ENCODE peak calls at places on chromosome 15, in five cellular contexts. F is IMR-90, A is trophoblast cell, X is H1, W is mesenchymal stem cell. R is an unnamed sample.

GRCh38 chr15:93265046-93265658 is 176.1 kb upstream of the RGMA start:
- DNase-seq in A (no peak), F (no peak), W (no peak), X (no peak), R (no peak)

GRCh38 chr15:89812126-89812846 is 2.4 kb downstream of the ANPEP start:
- DNase-seq in X (no peak), F (no peak), W (no peak), A (no peak), R (no peak)

GRCh38 chr15:51681303-51681963 is at the start of gene SCG3:
- DNase-seq in W (peak; percentile 72), A (peak; percentile 62), F (peak; percentile 65), X (peak; percentile 99), R (peak; percentile 88)

GRCh38 chr15:80605591-80606150 is 89.4 kb upstream of the ABHD17C start:
- DNase-seq in F (no peak), X (peak; percentile 13), W (no peak), A (peak; percentile 88), R (no peak)

GRCh38 chr15:71385026-71385425 is 269.8 kb downstream of the THSD4 start:
- DNase-seq in A (no peak), X (no peak), F (peak; percentile 25), W (no peak), R (no peak)

GRCh38 chr15:48409623-48410022 is 78.4 kb downstream of the DUT start:
- DNase-seq in W (no peak), X (no peak), A (no peak), F (no peak), R (no peak)

GRCh38 chr15:47887181-47887580 is 169.9 kb downstream of the SEMA6D start:
- DNase-seq in A (no peak), W (no peak), X (no peak), F (no peak), R (no peak)

GRCh38 chr15:45941367-45941766 is 306.5 kb downstream of the SQOR start:
- DNase-seq in F (no peak), A (no peak), X (no peak), W (no peak), R (no peak)

GRCh38 chr15:51377038-51377761 is 35.7 kb downstream of the GLDN start:
- DNase-seq in X (no peak), A (peak; percentile 65), F (peak; percentile 93), W (peak; percentile 95), R (no peak)

GRCh38 chr15:90213123-90213817 is 12.1 kb downstream of the SEMA4B start:
- DNase-seq in F (no peak), A (peak; percentile 85), W (no peak), X (no peak), R (no peak)

GRCh38 chr15:39075311-39075710 is 505.6 kb upstream of the THBS1 start:
- DNase-seq in F (peak; percentile 48), X (no peak), A (no peak), W (no peak), R (no peak)

GRCh38 chr15:73320619-73321180 is 48.1 kb downstream of the HCN4 start:
- DNase-seq in F (no peak), A (no peak), W (no peak), X (no peak), R (no peak)

GRCh38 chr15:83837946-83838571 is 184.1 kb downstream of the ADAMTSL3 start:
- DNase-seq in X (peak; percentile 64), W (peak; percentile 17), A (no peak), F (peak; percentile 14), R (peak; percentile 23)

GRCh38 chr15:90934256-90934948 is 683 bp upstream of the UNC45A start:
- DNase-seq in X (peak; percentile 94), A (peak; percentile 89), W (peak; percentile 84), F (peak; percentile 79), R (peak; percentile 77)

GRCh38 chr15:85494035-85494793 is 113.8 kb downstream of the AKAP13 start:
- DNase-seq in F (peak; percentile 95), A (peak; percentile 8), X (no peak), W (peak; percentile 97), R (no peak)

GRCh38 chr15:26771917-26772587 is 814 bp downstream of the GABRB3 start:
- DNase-seq in A (no peak), F (no peak), W (no peak), X (no peak), R (peak; percentile 17)

GRCh38 chr15:25710184-25710583 is 152.9 kb downstream of the ATP10A start:
- DNase-seq in X (peak; percentile 89), F (no peak), A (peak; percentile 42), W (no peak), R (peak; percentile 30)

GRCh38 chr15:60392601-60392985 is 5.2 kb downstream of the ANXA2 start:
- DNase-seq in A (no peak), F (peak; percentile 78), W (peak; percentile 91), X (no peak), R (no peak)

GRCh38 chr15:59380902-59381610 is 8.4 kb upstream of the MYO1E start:
- DNase-seq in F (no peak), X (no peak), A (peak; percentile 78), W (peak; percentile 51), R (peak; percentile 26)

GRCh38 chr15:98674336-98674735 is 26.0 kb downstream of the IGF1R start:
- DNase-seq in W (no peak), X (no peak), F (no peak), A (no peak), R (no peak)

GRCh38 chr15:72242775-72243370 is 11.9 kb upstream of the PKM start:
- DNase-seq in X (no peak), F (no peak), A (no peak), W (no peak), R (no peak)

GRCh38 chr15:101064795-101065569 is 145.8 kb downstream of the LRRK1 start:
- DNase-seq in X (no peak), F (no peak), A (peak; percentile 63), W (no peak), R (no peak)
- H3K36me3 ChIP-seq in X (no peaks in the 10 kb centered on the region), F (peaks cover 27% of the 10 kb centered on the region), A (no peaks in the 10 kb centered on the region), W (no peaks in the 10 kb centered on the region), R (no peaks in the 10 kb centered on the region)

GRCh38 chr15:77623878-77624524 is 8.7 kb downstream of the LINGO1 start:
- DNase-seq in X (no peak), F (no peak), W (peak; percentile 16), A (no peak), R (no peak)

GRCh38 chr15:77623008-77623877 is 9.5 kb downstream of the LINGO1 start:
- DNase-seq in A (no peak), W (peak; percentile 25), X (no peak), F (no peak), R (no peak)

GRCh38 chr15:77620960-77621647 is 11.6 kb downstream of the LINGO1 start:
- DNase-seq in A (no peak), F (no peak), X (no peak), W (no peak), R (no peak)

GRCh38 chr15:77621847-77622211 is 10.9 kb downstream of the LINGO1 start:
- DNase-seq in X (no peak), A (no peak), W (no peak), F (no peak), R (no peak)

GRCh38 chr15:77622212-77622941 is 10.3 kb downstream of the LINGO1 start:
- DNase-seq in X (no peak), A (no peak), F (no peak), W (peak; percentile 28), R (no peak)
- H3K18ac ChIP-seq in X (peak overlapping the region; percentile 80), A (peak overlapping the region; percentile 13), F (no peak overlapping the region), W (peak overlapping the region; percentile 16), R (peak overlapping the region; percentile 97)

DNA sequence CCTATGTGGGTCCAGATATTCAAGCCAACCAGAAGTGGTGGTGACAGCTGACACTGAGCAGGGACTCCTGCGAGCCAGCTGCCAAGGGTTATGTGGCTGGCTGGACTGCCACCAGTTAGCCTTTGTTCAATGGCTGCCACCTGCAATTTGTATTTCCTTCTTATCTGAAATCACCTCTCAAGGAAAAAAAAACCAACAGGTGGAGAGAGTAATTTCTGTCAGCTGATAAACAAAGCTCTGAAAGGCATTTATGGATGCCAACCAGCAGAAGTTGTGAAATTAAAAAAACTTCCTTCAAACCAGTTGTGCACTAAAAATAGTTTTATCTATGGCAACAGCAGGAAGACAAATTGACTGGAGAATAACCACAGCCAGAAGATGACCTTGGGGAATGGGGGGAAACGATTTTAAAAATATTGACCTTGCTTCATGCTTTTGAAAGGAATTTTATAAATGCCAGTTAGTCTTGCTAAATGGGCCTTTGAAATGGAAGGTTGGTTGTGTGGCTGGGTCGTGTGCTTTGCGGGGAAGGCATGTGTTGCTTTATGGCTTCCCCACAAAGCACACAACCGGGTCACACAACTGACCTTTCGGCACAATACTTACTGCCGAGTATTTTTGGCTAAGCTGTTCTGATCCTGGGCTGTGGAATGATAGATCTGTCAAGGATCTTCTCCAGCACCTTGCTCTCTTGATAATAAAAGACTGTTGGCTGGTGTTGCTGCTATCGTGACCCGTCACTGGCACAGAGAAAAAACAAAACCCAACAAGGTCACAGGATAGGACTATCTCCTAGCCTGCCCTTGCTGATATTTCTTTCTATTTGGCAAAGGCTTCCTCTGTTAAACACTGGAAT is 3.5 kb downstream of the MYZAP start:
- DNase-seq in F (no peak), W (no peak), A (no peak), X (no peak), R (no peak)
- H3K36me3 ChIP-seq in F (no peaks in the 10 kb centered on the region), W (no peaks in the 10 kb centered on the region), A (no peaks in the 10 kb centered on the region), X (no peaks in the 10 kb centered on the region), R (no peaks in the 10 kb centered on the region)

GRCh38 chr15:40911139-40911538 is 16.9 kb downstream of the VPS18 start:
- DNase-seq in X (peak; percentile 75), A (no peak), F (no peak), W (peak; percentile 69), R (no peak)

GRCh38 chr15:40909662-40910625 is 15.7 kb downstream of the VPS18 start:
- DNase-seq in X (no peak), F (no peak), A (no peak), W (no peak), R (no peak)

GRCh38 chr15:40912478-40912877 is 16.7 kb upstream of the DLL4 start:
- DNase-seq in W (no peak), F (no peak), X (no peak), A (no peak), R (no peak)

GRCh38 chr15:40914013-40914412 is 15.1 kb upstream of the DLL4 start:
- DNase-seq in A (no peak), X (no peak), W (no peak), F (no peak), R (no peak)

DNA sequence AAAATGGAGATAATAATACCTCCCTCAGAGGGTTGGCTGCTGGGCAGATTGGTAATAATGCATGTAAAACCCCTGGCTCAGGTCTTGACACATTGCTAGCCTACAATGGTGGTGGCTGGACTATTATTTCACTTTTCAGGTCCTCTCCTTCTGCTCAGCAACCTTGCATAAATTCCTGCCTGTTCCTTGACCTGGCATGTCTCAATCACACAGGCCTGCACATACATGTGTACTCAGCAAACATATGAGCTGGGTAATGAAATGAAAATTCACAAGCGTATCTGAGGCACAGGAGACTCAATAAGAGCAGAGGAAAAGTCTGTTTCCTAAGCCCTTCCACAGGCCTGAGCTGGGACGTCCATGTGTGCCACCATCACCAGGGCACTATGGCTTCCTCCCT is 17.4 kb downstream of the VPS18 start:
- DNase-seq in F (no peak), W (no peak), X (no peak), A (no peak), R (no peak)
- H3K18ac ChIP-seq in F (no peak overlapping the region), W (no peak overlapping the region), X (peak overlapping the region; percentile 9), A (no peak overlapping the region), R (peak overlapping the region; percentile 52)

DNA sequence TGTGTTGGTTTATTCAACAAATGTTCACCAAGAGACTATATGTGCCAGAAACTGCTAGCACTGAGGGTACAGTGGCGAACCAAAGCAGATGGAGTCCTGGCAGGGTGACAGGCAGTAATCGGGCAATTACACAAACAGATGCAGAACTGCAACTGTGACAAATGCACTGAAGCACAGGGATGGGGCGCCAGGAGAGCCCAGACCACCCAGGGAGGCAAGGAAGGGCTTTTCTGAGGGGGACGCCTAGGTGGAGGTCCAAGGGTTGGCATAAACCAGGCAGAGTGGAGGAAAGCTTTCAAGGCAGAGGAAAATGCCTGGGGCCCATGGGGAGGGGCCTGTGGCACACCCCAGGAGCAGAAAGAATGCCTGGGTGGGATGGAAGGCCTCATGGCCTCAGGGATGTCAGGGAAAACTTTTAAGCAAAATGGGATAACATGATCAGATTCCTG is 5.5 kb downstream of the DIS3L start:
- DNase-seq in A (no peak), X (no peak), F (no peak), W (no peak), R (no peak)
- H3K36me3 ChIP-seq in A (no peaks in the 10 kb centered on the region), X (no peaks in the 10 kb centered on the region), F (peaks cover 2% of the 10 kb centered on the region), W (peaks cover 9% of the 10 kb centered on the region), R (no peaks in the 10 kb centered on the region)